ENCODE peak calls at places on chromosomes 3 and 15, in six cellular contexts. Q, P, V, U, O and N are unnamed samples.
A peak's percentile ranks its signal among the peaks of the same experiment; 100 is the strongest.

GRCh38 chr3:172550347-172550943 is 27.2 kb upstream of the TNFSF10 start:
- DNase-seq in P (no peak), U (no peak), Q (no peak), V (no peak), O (peak; percentile 69), N (no peak)

GRCh38 chr15:60362318-60363023 is 35.3 kb downstream of the ANXA2 start:
- DNase-seq in P (no peak), U (no peak), V (peak; percentile 88), Q (no peak), O (no peak), N (no peak)

GRCh38 chr3:140695361-140696061 is 17.6 kb downstream of the TRIM42 start:
- DNase-seq in Q (no peak), V (no peak), U (no peak), P (no peak), O (no peak), N (no peak)

GRCh38 chr3:7720649-7721048 is 781.0 kb upstream of the LMCD1 start:
- DNase-seq in O (no peak), U (no peak), V (no peak), Q (no peak), P (no peak), N (no peak)

GRCh38 chr3:30333903-30334302 is 272.5 kb upstream of the TGFBR2 start:
- DNase-seq in O (no peak), Q (no peak), V (no peak), U (no peak), P (no peak), N (no peak)

GRCh38 chr3:105365536-105366301 is 990 bp upstream of the ALCAM start:
- DNase-seq in O (no peak), V (peak; percentile 66), U (peak; percentile 37), Q (no peak), P (no peak), N (no peak)

GRCh38 chr3:38634133-38634532 is 15.4 kb downstream of the SCN5A start:
- DNase-seq in Q (no peak), O (no peak), P (peak; percentile 4), V (no peak), U (no peak), N (no peak)

GRCh38 chr3:151014619-151015018 is 42.1 kb upstream of the CLRN1 start:
- DNase-seq in U (no peak), V (no peak), O (no peak), Q (no peak), P (no peak), N (no peak)

GRCh38 chr3:55467099-55467498 is 20.0 kb downstream of the WNT5A start:
- DNase-seq in U (no peak), O (no peak), V (no peak), Q (no peak), P (no peak), N (no peak)

GRCh38 chr3:66133050-66133757 is 87.6 kb upstream of the SLC25A26 start:
- DNase-seq in O (no peak), V (no peak), Q (no peak), P (no peak), U (no peak), N (no peak)

GRCh38 chr3:10816019-10816862 is at the start of gene SLC6A11:
- DNase-seq in V (no peak), O (no peak), U (peak; percentile 70), Q (peak; percentile 80), P (no peak), N (no peak)

GRCh38 chr3:69116897-69117296 is 5.5 kb downstream of the LMOD3 start:
- DNase-seq in P (no peak), O (peak; percentile 36), Q (no peak), V (no peak), U (no peak), N (no peak)

GRCh38 chr15:75121547-75121946 is 80.1 kb upstream of the C15orf39 start:
- DNase-seq in U (no peak), Q (no peak), O (no peak), P (no peak), V (no peak), N (no peak)
- TF ChIP-seq CTCF in U (no peak), Q (no peak), O (no peak), P (no peak), V (no peak), N (no peak)

GRCh38 chr3:13894096-13894811 is 14.4 kb upstream of the WNT7A start:
- DNase-seq in P (no peak), U (no peak), V (no peak), O (no peak), Q (no peak), N (no peak)
- H3K4me3 ChIP-seq in P (no peak overlapping the region), U (peak overlapping the region; percentile 90), V (no peak overlapping the region), O (no peak overlapping the region), Q (no peak overlapping the region), N (no peak overlapping the region)

DNA sequence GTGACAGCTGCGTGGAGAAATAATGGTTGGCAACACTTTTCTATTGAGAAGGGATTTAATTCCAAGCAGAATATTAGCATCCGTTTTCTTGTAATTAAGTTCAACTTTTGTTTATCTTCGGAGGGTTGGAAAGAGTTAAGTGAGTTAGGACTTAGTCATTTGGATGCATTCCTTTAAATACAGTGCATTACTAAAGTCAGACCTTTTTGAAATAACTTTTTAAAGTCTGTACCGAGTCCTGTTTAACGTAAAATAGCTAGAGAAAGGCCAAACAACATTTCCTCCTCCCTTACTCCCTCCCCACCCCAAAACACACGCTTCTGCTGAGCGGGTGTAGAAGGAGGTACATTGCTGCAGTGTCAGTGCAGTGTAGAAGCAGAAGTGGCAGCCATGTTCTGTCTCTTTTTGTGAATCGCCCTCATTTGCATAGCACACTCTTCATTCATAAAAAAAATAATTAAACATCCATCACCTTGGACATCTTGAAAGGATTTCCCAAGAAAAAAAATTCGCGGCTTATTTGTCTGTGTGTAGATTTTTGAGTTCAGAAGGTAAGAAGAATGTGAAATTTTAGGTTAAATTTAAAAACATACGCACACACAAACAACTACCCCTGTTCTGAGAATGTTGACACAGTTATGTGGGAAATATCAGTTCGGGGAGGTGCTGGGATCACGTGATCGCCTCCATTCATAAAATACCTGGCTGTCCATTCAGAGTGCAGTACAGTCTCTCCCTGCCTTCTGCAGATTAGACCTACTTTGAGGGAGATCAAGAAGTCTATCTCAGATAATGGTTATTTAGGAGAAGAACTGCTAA is 1.6 kb downstream of the SPRED1 start:
- DNase-seq in U (no peak), V (peak; percentile 35), Q (no peak), P (peak; percentile 39), O (peak; percentile 51), N (peak; percentile 62)
- TF ChIP-seq POLR2AphosphoS5 in U (no peak), V (no peak), Q (no peak), P (no peak), O (no peak), N (no peak)

DNA sequence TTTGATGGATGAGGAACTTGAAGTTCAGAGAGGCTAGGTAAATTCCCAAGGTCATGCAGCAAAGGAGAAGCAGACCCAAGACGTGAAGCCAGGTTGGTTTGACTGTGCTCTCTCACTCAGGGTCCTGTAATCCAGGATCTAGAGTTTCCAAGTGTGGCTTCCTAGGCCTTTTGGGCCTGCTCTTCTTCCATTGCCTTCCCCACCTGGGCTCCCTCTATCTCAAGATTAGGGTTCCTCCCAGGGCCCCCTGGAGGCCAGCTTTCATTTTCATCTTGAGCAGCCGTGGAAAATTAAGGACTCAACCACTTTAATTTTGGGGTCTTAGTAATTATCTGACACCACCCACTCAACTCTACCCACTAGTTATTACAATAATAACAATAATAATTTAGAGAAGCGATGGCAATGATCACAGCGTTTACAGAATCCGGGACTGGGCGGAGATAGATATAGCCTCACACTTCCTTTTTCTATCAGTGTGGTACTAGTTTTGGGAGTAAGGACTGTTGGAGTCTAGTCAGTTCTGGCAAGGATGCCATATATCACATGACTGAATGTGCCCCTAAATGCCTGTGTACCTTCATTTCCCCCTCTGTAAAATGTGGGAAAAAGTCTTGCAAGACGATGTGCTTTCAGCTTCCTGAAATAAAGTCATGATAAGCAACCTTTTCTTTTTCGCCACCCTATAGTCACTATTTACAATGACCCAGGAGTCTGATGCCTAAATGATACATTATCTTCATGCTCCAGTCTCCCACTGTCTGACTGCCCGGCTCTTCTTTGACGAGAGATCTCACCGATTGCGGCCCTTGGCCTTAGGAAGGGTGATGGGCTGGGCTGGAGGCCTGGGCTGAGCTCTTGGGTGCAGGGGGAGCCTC is 30.2 kb upstream of the MAGEF1 start:
- DNase-seq in U (peak; percentile 59), V (no peak), P (no peak), O (no peak), Q (no peak), N (no peak)
- TF ChIP-seq CTCF in U (peak; percentile 38), V (no peak), P (no peak), O (peak; percentile 38), Q (no peak), N (no peak)

GRCh38 chr15:31974855-31975421 is 55.4 kb upstream of the CHRNA7 start:
- DNase-seq in P (peak; percentile 8), U (peak; percentile 92), O (no peak), Q (no peak), V (no peak), N (peak; percentile 47)
- H3K4me3 ChIP-seq in P (no peak overlapping the region), U (peak overlapping the region; percentile 46), O (no peak overlapping the region), Q (peak overlapping the region; percentile 17), V (peak overlapping the region; percentile 8), N (no peak overlapping the region)

GRCh38 chr3:63967675-63968611 is 55.4 kb downstream of the PSMD6 start:
- DNase-seq in U (no peak), Q (no peak), P (peak; percentile 71), V (no peak), O (no peak), N (peak; percentile 57)
- TF ChIP-seq POLR2AphosphoS5 in U (no peak), Q (no peak), P (no peak), V (no peak), O (no peak), N (peak; percentile 27)

DNA sequence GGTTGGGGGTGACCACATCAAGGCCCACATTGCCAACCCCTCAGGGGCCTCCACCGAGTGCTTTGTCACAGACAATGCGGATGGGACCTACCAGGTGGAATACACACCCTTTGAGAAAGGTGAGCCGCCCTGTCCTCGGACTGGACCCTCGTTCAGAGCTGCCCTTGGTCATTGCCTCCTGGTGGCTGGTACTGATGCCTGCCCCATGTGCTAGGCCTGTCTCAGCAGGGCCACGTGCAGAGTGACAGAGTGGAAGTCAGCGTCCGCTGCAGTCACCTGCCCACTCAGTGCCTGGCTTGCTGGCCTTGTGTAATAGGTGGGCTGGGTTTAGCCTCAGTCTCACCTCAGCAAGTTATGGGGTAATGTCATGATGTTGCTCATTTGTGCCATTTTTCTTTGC is 86.4 kb downstream of the DNASE1L3 start:
- DNase-seq in U (peak; percentile 33), Q (no peak), O (no peak), V (no peak), P (no peak), N (no peak)
- TF ChIP-seq CTCF in U (no peak), Q (no peak), O (no peak), V (no peak), P (no peak), N (no peak)